ENCODE peak calls at places on chromosomes 2 and 18, in eight cellular contexts. I is amniotic stem cell, X is GM19239, S is activated gamma-delta T cell, U is NCI-H774, R is astrocyte of the spinal cord, W is AG04449, B is Calu3. C is an unnamed sample.
A peak's percentile ranks its signal among the peaks of the same experiment; 100 is the strongest.

GRCh38 chr2:24632175-24632574 is 141.1 kb downstream of the NCOA1 start:
- DNase-seq in W (no peak), X (no peak), I (no peak), B (no peak), S (no peak), R (no peak), U (no peak), C (no peak)

GRCh38 chr2:201942525-201942924 is 91.1 kb upstream of the FZD7 start:
- DNase-seq in W (no peak), R (no peak), U (no peak), B (no peak), X (no peak), S (no peak), I (no peak), C (no peak)

GRCh38 chr18:11775436-11775835 is 75.8 kb upstream of the CHMP1B start:
- DNase-seq in U (no peak), B (no peak), I (no peak), X (no peak), S (no peak), R (no peak), W (no peak), C (no peak)

GRCh38 chr2:191638079-191638801 is 39.7 kb upstream of the NABP1 start:
- DNase-seq in S (no peak), X (no peak), I (no peak), B (no peak), U (no peak), R (no peak), W (no peak), C (no peak)

GRCh38 chr2:45889620-45890019 is 238.1 kb downstream of the PRKCE start:
- DNase-seq in W (no peak), B (no peak), I (no peak), U (no peak), R (no peak), X (no peak), S (no peak), C (no peak)

GRCh38 chr18:49886891-49887764 is 73.8 kb upstream of the ACAA2 start:
- DNase-seq in B (no peak), W (no peak), U (no peak), R (no peak), I (no peak), S (no peak), X (no peak), C (no peak)

GRCh38 chr2:54396107-54396506 is 60.0 kb upstream of the SPTBN1 start:
- DNase-seq in R (peak; percentile 66), S (no peak), U (no peak), I (no peak), B (no peak), W (no peak), X (no peak), C (no peak)

GRCh38 chr2:159101755-159102489 is 133.5 kb downstream of the TANC1 start:
- DNase-seq in R (no peak), S (no peak), W (no peak), I (no peak), X (no peak), B (no peak), U (no peak), C (no peak)

GRCh38 chr2:45699032-45699658 is 47.7 kb downstream of the PRKCE start:
- DNase-seq in X (no peak), S (no peak), W (peak; percentile 19), R (peak; percentile 76), B (no peak), I (peak; percentile 72), U (no peak), C (no peak)

GRCh38 chr2:65366595-65367125 is 65.7 kb downstream of the SPRED2 start:
- DNase-seq in S (no peak), X (no peak), W (peak; percentile 91), I (peak; percentile 85), U (peak; percentile 38), R (peak; percentile 95), B (peak; percentile 67), C (peak; percentile 92)

GRCh38 chr18:45775241-45775676 is 50.2 kb upstream of the SIGLEC15 start:
- DNase-seq in U (no peak), W (no peak), B (peak; percentile 86), R (peak; percentile 78), X (peak; percentile 39), I (no peak), S (peak; percentile 15), C (no peak)

GRCh38 chr2:205827809-205828208 is 145.5 kb downstream of the NRP2 start:
- DNase-seq in S (no peak), X (no peak), W (no peak), U (no peak), I (no peak), R (no peak), B (no peak), C (no peak)

GRCh38 chr18:57581301-57581934 is 5.1 kb downstream of the FECH start:
- DNase-seq in X (peak; percentile 49), S (no peak), B (no peak), R (no peak), I (no peak), U (no peak), W (no peak), C (no peak)

GRCh38 chr2:75481041-75481836 is 79.5 kb downstream of the EVA1A start:
- DNase-seq in B (no peak), X (no peak), S (no peak), I (no peak), U (peak; percentile 77), W (no peak), R (peak; percentile 15), C (no peak)

GRCh38 chr2:227881866-227882517 is 10.6 kb downstream of the DAW1 start:
- DNase-seq in X (no peak), W (no peak), U (no peak), S (no peak), R (peak; percentile 28), I (no peak), B (peak; percentile 19), C (no peak)

GRCh38 chr2:127586746-127587295 is 51.3 kb downstream of the MYO7B start:
- DNase-seq in B (no peak), W (no peak), I (no peak), U (no peak), S (no peak), X (no peak), R (no peak), C (no peak)

GRCh38 chr2:10900216-10901109 is 11.3 kb upstream of the KCNF1 start:
- DNase-seq in W (no peak), X (peak; percentile 55), R (no peak), U (no peak), B (peak; percentile 54), S (no peak), I (no peak), C (no peak)

GRCh38 chr2:46328316-46328715 is 31.1 kb downstream of the EPAS1 start:
- DNase-seq in U (no peak), W (no peak), R (no peak), X (no peak), I (no peak), S (no peak), B (no peak), C (no peak)

GRCh38 chr2:240974771-240975572 is 23.4 kb upstream of the SNED1 start:
- DNase-seq in W (no peak), S (no peak), U (no peak), I (no peak), B (no peak), X (no peak), R (no peak), C (no peak)

GRCh38 chr2:144912206-144912605 is 392.3 kb upstream of the ZEB2 start:
- DNase-seq in R (no peak), B (no peak), U (no peak), I (no peak), X (no peak), S (no peak), W (no peak), C (no peak)

GRCh38 chr18:48886520-48887293 is 64.1 kb downstream of the SMAD7 start:
- DNase-seq in W (no peak), B (no peak), U (no peak), R (no peak), S (no peak), X (no peak), I (no peak), C (no peak)

GRCh38 chr2:60505240-60505639 is 48.2 kb downstream of the BCL11A start:
- DNase-seq in B (no peak), U (peak; percentile 1), W (no peak), R (no peak), I (no peak), S (no peak), X (no peak), C (no peak)

GRCh38 chr2:101811226-101812015 is 113.9 kb downstream of the MAP4K4 start:
- DNase-seq in W (no peak), X (no peak), U (no peak), R (no peak), B (no peak), S (no peak), I (no peak), C (no peak)

GRCh38 chr18:22902093-22902492 is 31.0 kb upstream of the RBBP8 start:
- DNase-seq in S (no peak), W (no peak), R (no peak), B (no peak), U (no peak), I (no peak), X (no peak), C (no peak)

GRCh38 chr18:68925268-68925667 is 127.4 kb downstream of the CCDC102B start:
- DNase-seq in U (no peak), B (peak; percentile 17), I (no peak), W (no peak), X (peak; percentile 2), S (no peak), R (peak; percentile 1), C (no peak)

GRCh38 chr2:113225505-113226259 is 51.9 kb downstream of the PSD4 start:
- DNase-seq in U (peak; percentile 62), X (no peak), R (peak; percentile 88), I (peak; percentile 23), B (no peak), W (no peak), S (no peak), C (peak; percentile 80)

GRCh38 chr2:136215449-136215848 is 97.5 kb upstream of the CXCR4 start:
- DNase-seq in R (no peak), X (no peak), U (no peak), B (no peak), W (no peak), S (no peak), I (no peak), C (no peak)

GRCh38 chr18:44795241-44795640 is 114.6 kb downstream of the SETBP1 start:
- DNase-seq in S (no peak), X (no peak), W (no peak), R (no peak), I (no peak), B (no peak), U (no peak), C (no peak)

GRCh38 chr2:29123584-29124349 is 8.6 kb downstream of the CLIP4 start:
- DNase-seq in W (peak; percentile 57), U (no peak), B (peak; percentile 62), S (no peak), X (no peak), I (peak; percentile 27), R (peak; percentile 87), C (peak; percentile 67)

GRCh38 chr2:9478526-9478925 is 4.2 kb downstream of the IAH1 start:
- DNase-seq in W (no peak), B (no peak), X (no peak), U (no peak), I (no peak), S (no peak), R (no peak), C (no peak)

GRCh38 chr2:10289891-10290290 is 12.8 kb upstream of the HPCAL1 start:
- DNase-seq in X (no peak), B (peak; percentile 58), R (peak; percentile 67), U (no peak), W (no peak), I (peak; percentile 37), S (no peak), C (no peak)

GRCh38 chr2:45300026-45300750 is 290.9 kb upstream of the SIX2 start:
- DNase-seq in B (no peak), I (no peak), R (no peak), U (peak; percentile 79), W (no peak), S (no peak), X (no peak), C (no peak)

GRCh38 chr2:41880561-41881243 is 167.1 kb upstream of the PKDCC start:
- DNase-seq in B (no peak), I (no peak), U (no peak), S (no peak), R (no peak), X (no peak), W (no peak), C (no peak)

C was measured in astrocyte of the cerebellum.